ENCODE peak calls at places on chromosomes 4 and X, in four cellular contexts. One of them, this sample, is unnamed.
A peak's percentile ranks its signal among the peaks of the same experiment; 100 is the strongest.

GRCh38 chr4:77349796-77350195 is 192.8 kb downstream of the CCNG2 start:
- DNase-seq in fibroblast of pulmonary artery: no peak
- DNase-seq in activated naive CD4-positive, alpha-beta T cell treated with anti-CD3 and anti-CD28 coated beads for 36 hours: no peak
- DNase-seq in glomerular endothelial cell: no peak
- DNase-seq in this sample: peak; percentile 6

GRCh38 chr4:28686618-28687017 is 1826.0 kb downstream of the STIM2 start:
- DNase-seq in activated naive CD4-positive, alpha-beta T cell treated with anti-CD3 and anti-CD28 coated beads for 36 hours: peak; percentile 7
- DNase-seq in fibroblast of pulmonary artery: peak; percentile 33
- DNase-seq in glomerular endothelial cell: no peak
- DNase-seq in this sample: peak; percentile 28

GRCh38 chr4:7450775-7451433 is 16.2 kb upstream of the PSAPL1 start:
- DNase-seq in glomerular endothelial cell: no peak
- DNase-seq in fibroblast of pulmonary artery: no peak
- DNase-seq in activated naive CD4-positive, alpha-beta T cell treated with anti-CD3 and anti-CD28 coated beads for 36 hours: no peak
- DNase-seq in this sample: no peak

GRCh38 chrX:17214962-17215361 is 160.0 kb upstream of the NHS start:
- DNase-seq in fibroblast of pulmonary artery: no peak
- DNase-seq in activated naive CD4-positive, alpha-beta T cell treated with anti-CD3 and anti-CD28 coated beads for 36 hours: no peak
- DNase-seq in glomerular endothelial cell: no peak
- DNase-seq in this sample: peak; percentile 0

GRCh38 chrX:23883737-23884354 is 23.9 kb downstream of the APOO start:
- DNase-seq in fibroblast of pulmonary artery: peak; percentile 69
- DNase-seq in activated naive CD4-positive, alpha-beta T cell treated with anti-CD3 and anti-CD28 coated beads for 36 hours: peak; percentile 11
- DNase-seq in glomerular endothelial cell: no peak
- DNase-seq in this sample: peak; percentile 52

GRCh38 chr4:53136954-53137353 is 228.9 kb downstream of the SCFD2 start:
- DNase-seq in fibroblast of pulmonary artery: no peak
- DNase-seq in glomerular endothelial cell: no peak
- DNase-seq in activated naive CD4-positive, alpha-beta T cell treated with anti-CD3 and anti-CD28 coated beads for 36 hours: peak; percentile 8
- DNase-seq in this sample: no peak

GRCh38 chr4:28788929-28789490 is 1928.4 kb downstream of the STIM2 start:
- DNase-seq in glomerular endothelial cell: no peak
- DNase-seq in activated naive CD4-positive, alpha-beta T cell treated with anti-CD3 and anti-CD28 coated beads for 36 hours: no peak
- DNase-seq in fibroblast of pulmonary artery: no peak
- DNase-seq in this sample: no peak

GRCh38 chr4:25032126-25032525 is 1.4 kb upstream of the LGI2 start:
- DNase-seq in activated naive CD4-positive, alpha-beta T cell treated with anti-CD3 and anti-CD28 coated beads for 36 hours: no peak
- DNase-seq in fibroblast of pulmonary artery: peak; percentile 21
- DNase-seq in glomerular endothelial cell: no peak
- DNase-seq in this sample: peak; percentile 23

GRCh38 chr4:4837921-4838601 is 21.4 kb upstream of the MSX1 start:
- DNase-seq in fibroblast of pulmonary artery: no peak
- DNase-seq in glomerular endothelial cell: no peak
- DNase-seq in activated naive CD4-positive, alpha-beta T cell treated with anti-CD3 and anti-CD28 coated beads for 36 hours: no peak
- DNase-seq in this sample: no peak

GRCh38 chr4:182938213-182938645 is 21.0 kb upstream of the DCTD start:
- DNase-seq in fibroblast of pulmonary artery: peak; percentile 74
- DNase-seq in glomerular endothelial cell: no peak
- DNase-seq in activated naive CD4-positive, alpha-beta T cell treated with anti-CD3 and anti-CD28 coated beads for 36 hours: peak; percentile 81
- DNase-seq in this sample: peak; percentile 77

GRCh38 chrX:111098874-111099273 is 2.9 kb downstream of the PAK3 start:
- DNase-seq in fibroblast of pulmonary artery: peak; percentile 10
- DNase-seq in activated naive CD4-positive, alpha-beta T cell treated with anti-CD3 and anti-CD28 coated beads for 36 hours: peak; percentile 72
- DNase-seq in glomerular endothelial cell: no peak
- DNase-seq in this sample: peak; percentile 15

GRCh38 chrX:150365953-150366911 is 3.1 kb downstream of the MAMLD1 start:
- DNase-seq in glomerular endothelial cell: no peak
- DNase-seq in fibroblast of pulmonary artery: peak; percentile 51
- DNase-seq in activated naive CD4-positive, alpha-beta T cell treated with anti-CD3 and anti-CD28 coated beads for 36 hours: peak; percentile 14
- DNase-seq in this sample: peak; percentile 43

GRCh38 chrX:133655262-133655913 is 240.1 kb upstream of the GPC4 start:
- DNase-seq in fibroblast of pulmonary artery: no peak
- DNase-seq in activated naive CD4-positive, alpha-beta T cell treated with anti-CD3 and anti-CD28 coated beads for 36 hours: no peak
- DNase-seq in glomerular endothelial cell: no peak
- DNase-seq in this sample: no peak

GRCh38 chr4:101347557-101348366 is 436 bp upstream of the PPP3CA start:
- DNase-seq in glomerular endothelial cell: peak; percentile 60
- DNase-seq in activated naive CD4-positive, alpha-beta T cell treated with anti-CD3 and anti-CD28 coated beads for 36 hours: peak; percentile 99
- DNase-seq in fibroblast of pulmonary artery: peak; percentile 98
- DNase-seq in this sample: peak; percentile 98

GRCh38 chrX:118978451-118978850 is 4.0 kb downstream of the LONRF3 start:
- DNase-seq in fibroblast of pulmonary artery: no peak
- DNase-seq in glomerular endothelial cell: no peak
- DNase-seq in activated naive CD4-positive, alpha-beta T cell treated with anti-CD3 and anti-CD28 coated beads for 36 hours: no peak
- DNase-seq in this sample: no peak

GRCh38 chr4:54783402-54784110 is 125.8 kb downstream of the KIT start:
- DNase-seq in activated naive CD4-positive, alpha-beta T cell treated with anti-CD3 and anti-CD28 coated beads for 36 hours: no peak
- DNase-seq in fibroblast of pulmonary artery: no peak
- DNase-seq in glomerular endothelial cell: no peak
- DNase-seq in this sample: no peak

GRCh38 chrX:55450259-55450658 is 1.7 kb upstream of the MAGEH1 start:
- DNase-seq in fibroblast of pulmonary artery: peak; percentile 29
- DNase-seq in glomerular endothelial cell: no peak
- DNase-seq in activated naive CD4-positive, alpha-beta T cell treated with anti-CD3 and anti-CD28 coated beads for 36 hours: peak; percentile 4
- DNase-seq in this sample: peak; percentile 7

GRCh38 chrX:20857746-20858145 is 516.5 kb upstream of the CNKSR2 start:
- DNase-seq in fibroblast of pulmonary artery: peak; percentile 87
- DNase-seq in activated naive CD4-positive, alpha-beta T cell treated with anti-CD3 and anti-CD28 coated beads for 36 hours: no peak
- DNase-seq in glomerular endothelial cell: no peak
- DNase-seq in this sample: peak; percentile 31

GRCh38 chr4:122776916-122777315 is 44.4 kb downstream of the BBS12 start:
- DNase-seq in glomerular endothelial cell: no peak
- DNase-seq in fibroblast of pulmonary artery: peak; percentile 49
- DNase-seq in activated naive CD4-positive, alpha-beta T cell treated with anti-CD3 and anti-CD28 coated beads for 36 hours: no peak
- DNase-seq in this sample: peak; percentile 63

GRCh38 chrX:11446331-11446730 is 153.1 kb downstream of the AMELX start:
- DNase-seq in glomerular endothelial cell: no peak
- DNase-seq in activated naive CD4-positive, alpha-beta T cell treated with anti-CD3 and anti-CD28 coated beads for 36 hours: no peak
- DNase-seq in fibroblast of pulmonary artery: peak; percentile 71
- DNase-seq in this sample: peak; percentile 83

GRCh38 chr4:164087733-164088132 is 593.2 kb downstream of the TMA16 start:
- DNase-seq in fibroblast of pulmonary artery: no peak
- DNase-seq in activated naive CD4-positive, alpha-beta T cell treated with anti-CD3 and anti-CD28 coated beads for 36 hours: no peak
- DNase-seq in glomerular endothelial cell: no peak
- DNase-seq in this sample: no peak

GRCh38 chr4:1511441-1512041 is 105.3 kb upstream of the NKX1-1 start:
- DNase-seq in fibroblast of pulmonary artery: peak; percentile 16
- DNase-seq in glomerular endothelial cell: peak; percentile 20
- DNase-seq in activated naive CD4-positive, alpha-beta T cell treated with anti-CD3 and anti-CD28 coated beads for 36 hours: no peak
- DNase-seq in this sample: peak; percentile 59

GRCh38 chr4:111960241-111960667 is 185.0 kb upstream of the FAM241A start:
- DNase-seq in fibroblast of pulmonary artery: peak; percentile 4
- DNase-seq in glomerular endothelial cell: no peak
- DNase-seq in activated naive CD4-positive, alpha-beta T cell treated with anti-CD3 and anti-CD28 coated beads for 36 hours: no peak
- DNase-seq in this sample: peak; percentile 16

GRCh38 chr4:55609393-55609821 is 17.4 kb upstream of the PDCL2 start:
- DNase-seq in activated naive CD4-positive, alpha-beta T cell treated with anti-CD3 and anti-CD28 coated beads for 36 hours: no peak
- DNase-seq in glomerular endothelial cell: no peak
- DNase-seq in fibroblast of pulmonary artery: peak; percentile 29
- DNase-seq in this sample: peak; percentile 32

GRCh38 chr4:138981930-138982390 is 33.6 kb upstream of the NOCT start:
- DNase-seq in glomerular endothelial cell: peak; percentile 44
- DNase-seq in fibroblast of pulmonary artery: peak; percentile 90
- DNase-seq in activated naive CD4-positive, alpha-beta T cell treated with anti-CD3 and anti-CD28 coated beads for 36 hours: no peak
- DNase-seq in this sample: peak; percentile 93

GRCh38 chr4:81142744-81143143 is 72.3 kb downstream of the PRKG2 start:
- DNase-seq in glomerular endothelial cell: no peak
- DNase-seq in activated naive CD4-positive, alpha-beta T cell treated with anti-CD3 and anti-CD28 coated beads for 36 hours: no peak
- DNase-seq in fibroblast of pulmonary artery: peak; percentile 66
- DNase-seq in this sample: peak; percentile 72

GRCh38 chr4:110020139-110020538 is 107.5 kb downstream of the EGF start:
- DNase-seq in glomerular endothelial cell: no peak
- DNase-seq in fibroblast of pulmonary artery: peak; percentile 28
- DNase-seq in activated naive CD4-positive, alpha-beta T cell treated with anti-CD3 and anti-CD28 coated beads for 36 hours: no peak
- DNase-seq in this sample: peak; percentile 27

GRCh38 chr4:95571577-95571976 is 22.8 kb upstream of the UNC5C start:
- DNase-seq in activated naive CD4-positive, alpha-beta T cell treated with anti-CD3 and anti-CD28 coated beads for 36 hours: no peak
- DNase-seq in glomerular endothelial cell: no peak
- DNase-seq in fibroblast of pulmonary artery: no peak
- DNase-seq in this sample: no peak

GRCh38 chr4:101169044-101170014 is 178.0 kb downstream of the PPP3CA start:
- DNase-seq in fibroblast of pulmonary artery: peak; percentile 81
- DNase-seq in glomerular endothelial cell: no peak
- DNase-seq in activated naive CD4-positive, alpha-beta T cell treated with anti-CD3 and anti-CD28 coated beads for 36 hours: peak; percentile 80
- DNase-seq in this sample: peak; percentile 78

GRCh38 chr4:141220271-141220654 is 432 bp upstream of the ZNF330 start:
- DNase-seq in fibroblast of pulmonary artery: no peak
- DNase-seq in glomerular endothelial cell: no peak
- DNase-seq in activated naive CD4-positive, alpha-beta T cell treated with anti-CD3 and anti-CD28 coated beads for 36 hours: no peak
- DNase-seq in this sample: no peak

This sample was measured in cardiac fibroblast.